ENCODE peak calls at places on chromosomes 5 and 9, in seven cellular contexts. R is heart right ventricle, D is kidney epithelial cell, E is D341Med, O is GM12864, G is NCI-H1417, C is PC-9. N is an unnamed sample.

GRCh38 chr5:120354126-120354525 is 110.0 kb upstream of the PRR16 start:
- DNase-seq in R (no peak), D (no peak), E (no peak), O (no peak), G (no peak), C (no peak), N (peak)

GRCh38 chr5:61809651-61810050 is 477.6 kb downstream of the ZSWIM6 start:
- DNase-seq in R (no peak), D (no peak), E (no peak), O (no peak), G (peak), C (no peak), N (no peak)

GRCh38 chr9:82799300-82799699 is 263.6 kb downstream of the RASEF start:
- DNase-seq in R (no peak), D (no peak), E (no peak), O (no peak), G (no peak), C (no peak), N (no peak)

GRCh38 chr5:66821626-66822429 is 225.6 kb downstream of the MAST4 start:
- DNase-seq in R (no peak), D (no peak), E (no peak), O (no peak), G (no peak), C (no peak), N (no peak)

GRCh38 chr9:78014776-78015175 is 16.8 kb downstream of the GNAQ start:
- DNase-seq in R (no peak), D (no peak), E (no peak), O (no peak), G (no peak), C (no peak), N (peak)

GRCh38 chr5:176447538-176447981 is 625 bp upstream of the FAF2 start:
- DNase-seq in R (no peak), D (no peak), E (peak), O (no peak), G (peak), C (no peak), N (no peak)

GRCh38 chr5:113336975-113337374 is 97.8 kb downstream of the TSSK1B start:
- DNase-seq in R (peak), D (no peak), E (peak), O (no peak), G (no peak), C (no peak), N (peak)

GRCh38 chr5:159826351-159827222 is 89.7 kb upstream of the ADRA1B start:
- DNase-seq in R (no peak), D (peak), E (no peak), O (peak), G (no peak), C (peak), N (peak)

GRCh38 chr9:121765021-121765950 is 113.9 kb downstream of the DAB2IP start:
- DNase-seq in R (peak), D (peak), E (no peak), O (no peak), G (no peak), C (peak), N (peak)

GRCh38 chr9:127974002-127974768 is 6.6 kb downstream of the EEIG1 start:
- DNase-seq in R (no peak), D (no peak), E (no peak), O (no peak), G (no peak), C (no peak), N (no peak)

GRCh38 chr9:18240213-18240612 is 233.7 kb upstream of the ADAMTSL1 start:
- DNase-seq in R (no peak), D (no peak), E (no peak), O (no peak), G (no peak), C (no peak), N (no peak)

GRCh38 chr9:126791406-126792230 is 13.2 kb upstream of the ZBTB43 start:
- DNase-seq in R (no peak), D (peak), E (no peak), O (no peak), G (no peak), C (peak), N (peak)

N was measured in AG10803.